ENCODE peak calls at places on chromosomes 1 and 21, in four cellular contexts. Q is fibroblast of the aortic adventitia, W is Peyer's patch, Z is fibroblast of villous mesenchyme. K is an unnamed sample.

GRCh38 chr1:86507935-86508582 is 38.8 kb upstream of the CLCA4 start:
- DNase-seq in Q (peak), W (no peak), Z (peak), K (no peak)

GRCh38 chr1:14486401-14487110 is 111.9 kb upstream of the KAZN start:
- DNase-seq in Q (peak), W (no peak), Z (peak), K (no peak)

GRCh38 chr1:64936958-64937357 is 29.4 kb downstream of the JAK1 start:
- DNase-seq in Q (peak), W (no peak), Z (no peak), K (no peak)

GRCh38 chr1:73205294-73205973 is 923.1 kb upstream of the NEGR1 start:
- DNase-seq in Q (no peak), W (no peak), Z (no peak), K (no peak)

GRCh38 chr1:241985787-241986186 is 13.1 kb downstream of the MAP1LC3C start:
- DNase-seq in Q (peak), W (no peak), Z (peak), K (peak)

GRCh38 chr1:234065794-234066447 is 161.4 kb downstream of the SLC35F3 start:
- DNase-seq in Q (peak), W (peak), Z (peak), K (peak)

GRCh38 chr1:187476671-187477070 is 647.9 kb downstream of the PLA2G4A start:
- DNase-seq in Q (peak), W (no peak), Z (no peak), K (no peak)

GRCh38 chr1:10530756-10531155 is 56.0 kb downstream of the PEX14 start:
- DNase-seq in Q (no peak), W (no peak), Z (peak), K (no peak)

GRCh38 chr1:241202321-241202845 is 154.6 kb downstream of the RGS7 start:
- DNase-seq in Q (no peak), W (no peak), Z (no peak), K (no peak)

GRCh38 chr1:159945483-159946241 is at the start of gene IGSF9:
- DNase-seq in Q (peak), W (peak), Z (peak), K (peak)

GRCh38 chr1:159942700-159943640 is 2.4 kb downstream of the IGSF9 start:
- DNase-seq in Q (no peak), W (no peak), Z (no peak), K (peak)

GRCh38 chr1:159944623-159945455 is 574 bp downstream of the IGSF9 start:
- DNase-seq in Q (no peak), W (no peak), Z (no peak), K (no peak)

GRCh38 chr1:159941867-159942560 is 3.4 kb downstream of the IGSF9 start:
- DNase-seq in Q (no peak), W (no peak), Z (no peak), K (no peak)

GRCh38 chr1:159943908-159944622 is 1.3 kb downstream of the IGSF9 start:
- DNase-seq in Q (no peak), W (no peak), Z (no peak), K (no peak)
- H3K4me3 ChIP-seq in Q (no peak), W (no peak), Z (no peak), K (no peak)

GRCh38 chr1:161214374-161214773 is 721 bp upstream of the FCER1G start:
- DNase-seq in Q (no peak), W (no peak), Z (no peak), K (no peak)

GRCh38 chr1:161217831-161218230 is 2.7 kb downstream of the FCER1G start:
- DNase-seq in Q (no peak), W (no peak), Z (no peak), K (no peak)

GRCh38 chr1:161218301-161219077 is 3.4 kb downstream of the FCER1G start:
- DNase-seq in Q (no peak), W (no peak), Z (no peak), K (no peak)

GRCh38 chr1:161216945-161217712 is 2.0 kb downstream of the FCER1G start:
- DNase-seq in Q (peak), W (peak), Z (peak), K (no peak)

DNA sequence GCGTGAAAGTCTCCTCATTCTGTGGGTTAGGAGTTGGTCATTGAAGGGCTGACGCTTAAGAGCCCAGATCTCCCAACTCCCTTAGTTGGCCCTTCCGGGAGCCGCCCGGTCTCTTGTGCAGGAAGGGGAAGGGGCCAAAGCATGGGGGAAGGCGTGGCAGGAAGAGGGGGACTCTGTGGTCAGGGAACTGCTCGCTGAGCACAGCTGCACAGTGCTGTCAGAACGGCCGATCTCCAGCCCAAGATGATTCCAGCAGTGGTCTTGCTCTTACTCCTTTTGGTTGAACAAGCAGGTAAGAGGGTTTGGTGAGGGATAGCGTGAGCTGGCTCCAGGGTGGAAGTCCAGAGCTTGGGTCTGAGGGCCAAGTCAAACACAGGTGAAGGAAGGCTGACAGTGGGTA is at the start of gene FCER1G:
- DNase-seq in Q (no peak), W (no peak), Z (no peak), K (no peak)
- H3K4me3 ChIP-seq in Q (no peak), W (peak), Z (no peak), K (peak)

DNA sequence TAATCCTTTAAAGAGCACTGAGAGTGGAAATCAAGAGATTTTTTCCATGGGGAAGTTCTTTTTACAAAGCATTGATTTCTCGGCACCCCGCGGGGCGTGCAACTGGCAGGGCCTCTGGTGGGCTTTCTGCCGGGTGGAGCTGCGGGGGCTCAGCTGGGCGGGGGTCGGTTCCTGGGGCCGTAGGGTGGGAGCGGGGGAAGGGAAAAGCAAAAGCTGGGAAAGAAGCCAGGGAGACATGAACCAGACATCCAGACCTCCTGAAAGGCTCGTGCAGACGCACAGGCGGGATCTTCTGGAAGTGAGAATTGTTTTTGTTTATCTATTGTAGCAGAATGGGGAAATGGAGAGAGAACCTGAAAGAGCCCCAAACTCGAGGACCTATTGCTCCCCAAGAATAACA is 235.2 kb downstream of the FAM72C start:
- DNase-seq in Q (no peak), W (no peak), Z (no peak), K (no peak)
- H3K4me3 ChIP-seq in Q (no peak), W (no peak), Z (peak), K (no peak)

DNA sequence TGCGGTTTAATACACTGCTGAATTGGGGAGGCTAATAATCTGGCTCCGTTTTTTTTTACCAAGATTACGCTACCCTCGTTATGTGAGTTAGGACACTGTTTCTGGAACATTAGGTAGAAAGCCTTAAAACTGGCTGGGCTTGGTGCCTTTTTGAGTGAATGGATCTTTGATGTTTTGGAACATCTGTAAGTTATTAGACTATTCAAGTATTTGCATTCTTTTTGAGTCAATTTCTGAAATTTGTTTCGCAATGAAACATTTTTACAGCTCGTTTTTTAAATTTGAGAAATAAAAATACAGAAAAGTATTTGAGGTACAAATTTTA is 106.9 kb downstream of the LTN1 start:
- DNase-seq in Q (peak), W (no peak), Z (peak), K (no peak)
- H3K4me3 ChIP-seq in Q (no peak), W (no peak), Z (no peak), K (no peak)

DNA sequence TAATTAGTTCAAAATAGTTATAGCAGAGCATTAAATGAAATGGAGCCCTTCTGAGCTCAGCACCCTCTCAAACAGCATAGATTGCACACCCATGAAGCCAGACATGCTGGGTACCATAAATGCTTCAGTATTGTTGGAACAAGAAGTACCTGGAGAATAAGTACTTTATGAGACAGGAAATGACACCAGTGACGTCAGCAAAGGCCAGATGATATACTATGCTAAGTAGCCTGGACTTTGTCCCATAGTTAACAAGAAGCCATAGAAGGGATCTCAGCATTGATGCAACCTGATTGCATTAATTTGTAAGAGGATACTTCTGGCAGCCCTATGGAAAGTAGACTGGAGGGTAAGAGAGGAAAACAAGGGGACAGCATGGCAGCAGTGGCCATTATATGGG is 16.3 kb upstream of the GADD45A start:
- DNase-seq in Q (no peak), W (no peak), Z (peak), K (no peak)
- H3K4me3 ChIP-seq in Q (no peak), W (no peak), Z (no peak), K (no peak)

GRCh38 chr1:30824736-30825429 is 67.3 kb upstream of the LAPTM5 start:
- DNase-seq in Q (no peak), W (no peak), Z (no peak), K (no peak)
- H3K4me3 ChIP-seq in Q (peak), W (peak), Z (peak), K (peak)

GRCh38 chr1:235070819-235071218 is 57.8 kb downstream of the TOMM20 start:
- DNase-seq in Q (no peak), W (no peak), Z (no peak), K (no peak)
- H3K4me3 ChIP-seq in Q (no peak), W (no peak), Z (no peak), K (no peak)

GRCh38 chr1:244857761-244858160 is 6.6 kb downstream of the HNRNPU start:
- DNase-seq in Q (no peak), W (no peak), Z (no peak), K (no peak)
- H3K4me3 ChIP-seq in Q (no peak), W (no peak), Z (no peak), K (no peak)